ENCODE peak calls at places on chromosomes 2 and 18, in eight cellular contexts. V is fibroblast of pulmonary artery; C is tibial artery; J is AG08396; H is A549; S is substantia nigra; G is NCI-H1930; P is activated CD4-positive, alpha-beta T cell treated with anti-CD3 and anti-CD28 coated beads, Interleukin-2, amount 50 U/mL, for 1 hour. N is an unnamed sample.

GRCh38 chr2:212381428-212382102 is 157.0 kb downstream of the ERBB4 start:
- DNase-seq in S (no peak), H (no peak), J (no peak), C (no peak), P (no peak), V (no peak), G (no peak), N (no peak)

GRCh38 chr2:231541605-231542509 is 11.6 kb upstream of the NMUR1 start:
- DNase-seq in C (no peak), H (peak), V (peak), J (no peak), G (peak), S (no peak), P (no peak), N (no peak)

GRCh38 chr2:157923598-157923997 is 47.5 kb upstream of the ACVR1 start:
- DNase-seq in C (no peak), P (no peak), G (no peak), V (no peak), H (no peak), S (no peak), J (no peak), N (no peak)

GRCh38 chr18:24672165-24672950 is 211.9 kb downstream of the HRH4 start:
- DNase-seq in G (peak), S (no peak), H (no peak), V (no peak), J (peak), P (no peak), C (no peak), N (no peak)

GRCh38 chr2:99451686-99452085 is 38.1 kb downstream of the REV1 start:
- DNase-seq in P (no peak), C (no peak), G (no peak), J (no peak), H (no peak), V (no peak), S (no peak), N (no peak)

GRCh38 chr2:198371902-198372611 is 567.7 kb downstream of the PLCL1 start:
- DNase-seq in C (no peak), P (no peak), H (no peak), V (no peak), S (no peak), J (peak), G (no peak), N (no peak)

GRCh38 chr18:13051950-13052349 is 60.8 kb downstream of the CEP192 start:
- DNase-seq in C (no peak), J (no peak), P (no peak), G (no peak), S (no peak), V (peak), H (no peak), N (no peak)

GRCh38 chr18:74896390-74896991 is 298.8 kb downstream of the ZNF407 start:
- DNase-seq in S (no peak), P (peak), G (peak), C (no peak), J (no peak), H (peak), V (peak), N (peak)

GRCh38 chr18:57432765-57433400 is 2.3 kb upstream of the ONECUT2 start:
- DNase-seq in H (no peak), S (no peak), C (no peak), P (no peak), J (no peak), V (no peak), G (no peak), N (no peak)

GRCh38 chr18:37985126-37985525 is 419.5 kb upstream of the CELF4 start:
- DNase-seq in P (no peak), C (no peak), V (no peak), H (no peak), S (no peak), G (no peak), J (no peak), N (no peak)

GRCh38 chr2:39379643-39380524 is 57.2 kb downstream of the MAP4K3 start:
- DNase-seq in P (no peak), C (no peak), G (peak), V (peak), S (no peak), H (peak), J (peak), N (no peak)

GRCh38 chr2:134431837-134432437 is 178.1 kb downstream of the MGAT5 start:
- DNase-seq in H (peak), J (no peak), V (peak), S (no peak), C (no peak), P (no peak), G (no peak), N (no peak)

GRCh38 chr2:111701798-111702118 is 182.2 kb downstream of the ANAPC1 start:
- DNase-seq in C (peak), G (no peak), H (no peak), P (no peak), S (no peak), V (no peak), J (no peak), N (no peak)

GRCh38 chr2:10085852-10086148 is 5.6 kb upstream of the CYS1 start:
- DNase-seq in P (no peak), H (no peak), J (no peak), G (no peak), V (no peak), C (no peak), S (no peak), N (no peak)

GRCh38 chr2:104977958-104978357 is 59.9 kb upstream of the MRPS9 start:
- DNase-seq in J (no peak), S (no peak), C (no peak), P (no peak), V (no peak), G (no peak), H (no peak), N (no peak)

N was measured in breast epithelium.